ENCODE peak calls at places on chromosomes 13 and 19, in seven cellular contexts. B, X, C, N, J, L and A are unnamed samples.

GRCh38 chr19:2057484-2058469 is 6.7 kb upstream of the MKNK2 start:
- DNase-seq in B (peak), X (peak), C (no peak), N (no peak), J (no peak), L (no peak), A (no peak)

GRCh38 chr19:7386308-7386707 is 37.6 kb downstream of the ARHGEF18 start:
- DNase-seq in B (no peak), X (no peak), C (no peak), N (no peak), J (no peak), L (no peak), A (no peak)

GRCh38 chr13:48411281-48412099 is 1.4 kb downstream of the LPAR6 start:
- DNase-seq in B (no peak), X (no peak), C (no peak), N (no peak), J (no peak), L (no peak), A (no peak)

GRCh38 chr13:23695196-23695595 is 125.0 kb downstream of the TNFRSF19 start:
- DNase-seq in B (no peak), X (no peak), C (no peak), N (no peak), J (no peak), L (no peak), A (no peak)

GRCh38 chr19:45500918-45501729 is 2.9 kb downstream of the PPM1N start:
- DNase-seq in B (no peak), X (no peak), C (no peak), N (no peak), J (no peak), L (no peak), A (no peak)

GRCh38 chr19:56808717-56809392 is 31.7 kb downstream of the PEG3 start:
- DNase-seq in B (no peak), X (no peak), C (no peak), N (no peak), J (no peak), L (no peak), A (no peak)

GRCh38 chr13:25292301-25292700 is 5.0 kb upstream of the MTMR6 start:
- DNase-seq in B (no peak), X (no peak), C (peak), N (no peak), J (no peak), L (peak), A (peak)

GRCh38 chr19:6238643-6239281 is 41.0 kb downstream of the MLLT1 start:
- DNase-seq in B (peak), X (peak), C (no peak), N (no peak), J (no peak), L (peak), A (no peak)

GRCh38 chr13:96527497-96527896 is 437.6 kb downstream of the HS6ST3 start:
- DNase-seq in B (no peak), X (no peak), C (no peak), N (no peak), J (no peak), L (no peak), A (no peak)

GRCh38 chr19:38665950-38666661 is 18.7 kb downstream of the ACTN4 start:
- DNase-seq in B (peak), X (peak), C (no peak), N (no peak), J (no peak), L (peak), A (no peak)

GRCh38 chr19:7862413-7862951 is 11.7 kb downstream of the PRR36 start:
- DNase-seq in B (no peak), X (peak), C (no peak), N (no peak), J (no peak), L (peak), A (no peak)

GRCh38 chr13:95426631-95427030 is 125.4 kb upstream of the ABCC4 start:
- DNase-seq in B (no peak), X (no peak), C (no peak), N (no peak), J (no peak), L (no peak), A (no peak)

GRCh38 chr13:71865858-71866172 is 1.2 kb downstream of the DACH1 start:
- DNase-seq in B (peak), X (peak), C (no peak), N (no peak), J (no peak), L (no peak), A (no peak)

GRCh38 chr13:100506600-100507422 is 81.8 kb downstream of the GGACT start:
- DNase-seq in B (no peak), X (no peak), C (no peak), N (no peak), J (no peak), L (no peak), A (no peak)

GRCh38 chr19:36973021-36973843 is 57.1 kb downstream of the ZNF568 start:
- DNase-seq in B (peak), X (peak), C (peak), N (peak), J (peak), L (peak), A (peak)

GRCh38 chr13:100506154-100506553 is 82.4 kb downstream of the GGACT start:
- DNase-seq in B (no peak), X (no peak), C (no peak), N (no peak), J (no peak), L (no peak), A (no peak)

GRCh38 chr19:10501971-10502523 is 1.1 kb downstream of the KEAP1 start:
- DNase-seq in B (peak), X (peak), C (no peak), N (no peak), J (no peak), L (peak), A (no peak)

GRCh38 chr19:50555447-50556235 is 12.6 kb downstream of the LRRC4B start:
- DNase-seq in B (no peak), X (no peak), C (no peak), N (no peak), J (no peak), L (no peak), A (no peak)

GRCh38 chr19:54160948-54161347 is 1.4 kb upstream of the LENG1 start:
- DNase-seq in B (no peak), X (no peak), C (no peak), N (no peak), J (no peak), L (no peak), A (no peak)

GRCh38 chr13:31538067-31539042 is 201.0 kb upstream of the RXFP2 start:
- DNase-seq in B (no peak), X (no peak), C (no peak), N (no peak), J (peak), L (no peak), A (no peak)

GRCh38 chr19:8392017-8392591 is 1.9 kb downstream of the RAB11B start:
- DNase-seq in B (no peak), X (peak), C (no peak), N (no peak), J (no peak), L (peak), A (no peak)

GRCh38 chr13:42544246-42544915 is 29.6 kb upstream of the TNFSF11 start:
- DNase-seq in B (no peak), X (no peak), C (no peak), N (no peak), J (no peak), L (no peak), A (no peak)

GRCh38 chr13:21638319-21639282 is 32.3 kb upstream of the FGF9 start:
- DNase-seq in B (peak), X (no peak), C (no peak), N (no peak), J (no peak), L (no peak), A (no peak)

GRCh38 chr13:42412812-42413795 is 141.2 kb downstream of the AKAP11 start:
- DNase-seq in B (no peak), X (no peak), C (no peak), N (no peak), J (no peak), L (no peak), A (no peak)

GRCh38 chr19:58196911-58197616 is 14.2 kb downstream of the ZNF274 start:
- DNase-seq in B (no peak), X (no peak), C (no peak), N (no peak), J (no peak), L (no peak), A (no peak)

GRCh38 chr19:30374791-30375650 is 2.8 kb downstream of the ZNF536 start:
- DNase-seq in B (no peak), X (no peak), C (no peak), N (no peak), J (no peak), L (no peak), A (no peak)

GRCh38 chr13:99063952-99064351 is 86.1 kb upstream of the DOCK9 start:
- DNase-seq in B (no peak), X (no peak), C (no peak), N (no peak), J (no peak), L (no peak), A (no peak)

GRCh38 chr19:43560687-43561086 is 14.6 kb downstream of the XRCC1 start:
- DNase-seq in B (no peak), X (no peak), C (no peak), N (no peak), J (no peak), L (no peak), A (no peak)

GRCh38 chr13:20988909-20989735 is 72.3 kb downstream of the LATS2 start:
- DNase-seq in B (no peak), X (no peak), C (no peak), N (no peak), J (no peak), L (no peak), A (no peak)

GRCh38 chr19:40497214-40497613 is 30.4 kb downstream of the SPTBN4 start:
- DNase-seq in B (no peak), X (no peak), C (no peak), N (no peak), J (no peak), L (no peak), A (no peak)

DNA sequence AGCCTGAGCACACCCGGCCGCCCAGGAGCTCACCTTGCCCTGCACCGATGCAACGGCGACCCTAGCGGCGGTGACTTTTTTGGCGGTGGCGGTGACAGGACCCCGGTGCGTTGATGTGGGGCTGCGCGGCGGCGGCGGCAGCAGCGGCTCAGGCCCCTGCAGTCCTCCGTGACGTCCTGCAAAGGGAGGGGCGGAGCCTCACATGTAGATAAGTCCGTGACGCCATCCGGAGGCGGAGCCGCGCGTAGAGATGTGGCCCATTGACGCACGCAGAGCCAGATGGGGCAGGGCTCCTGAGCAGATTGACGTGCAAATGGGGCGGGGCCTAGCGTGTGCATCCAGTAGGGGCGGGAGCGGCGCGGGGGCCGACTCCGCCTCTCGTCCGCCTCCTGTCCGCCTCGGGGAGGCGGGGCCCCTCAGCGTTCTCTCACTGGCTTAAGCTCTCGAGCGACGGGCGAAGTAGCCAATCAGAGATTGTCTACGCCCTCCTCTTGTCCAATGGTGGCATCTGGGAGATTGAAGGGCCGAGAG is at the start of gene RAB3A:
- DNase-seq in B (peak), X (peak), C (peak), N (peak), J (peak), L (peak), A (peak)
- TF ChIP-seq CTCF in B (no peak), X (no peak), C (no peak), N (no peak), J (no peak), L (no peak), A (no peak)

DNA sequence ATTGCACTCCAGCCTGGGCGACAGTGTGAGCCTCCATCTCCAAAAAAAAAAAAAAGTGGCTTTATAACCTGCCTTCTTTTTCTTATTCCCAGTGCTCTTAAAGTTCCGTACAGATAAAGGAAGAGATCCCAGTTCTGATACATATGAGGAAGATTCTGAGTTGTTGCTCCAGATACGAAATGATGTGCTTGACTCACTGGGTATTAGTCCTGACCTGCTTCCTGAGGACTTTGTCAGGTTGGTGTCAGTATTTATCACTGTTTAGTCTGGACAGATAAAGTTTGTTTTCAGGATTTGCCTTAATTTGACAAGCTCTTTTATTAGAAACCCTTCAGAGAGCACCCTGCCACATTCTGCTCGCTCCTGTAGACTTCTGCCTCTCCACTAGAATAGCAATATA is 33.9 kb downstream of the BBC3 start:
- DNase-seq in B (no peak), X (no peak), C (no peak), N (no peak), J (no peak), L (no peak), A (no peak)
- H3K4me3 ChIP-seq in B (no peak), X (no peak), C (no peak), N (no peak), J (no peak), L (no peak), A (no peak)

GRCh38 chr19:3224346-3225325 is at the start of gene CELF5:
- DNase-seq in B (no peak), X (no peak), C (no peak), N (no peak), J (no peak), L (peak), A (no peak)
- TF ChIP-seq CTCF in B (peak), X (peak), C (no peak), N (peak), J (no peak), L (peak), A (no peak)

GRCh38 chr13:26926371-26926770 is 165.8 kb upstream of the GPR12 start:
- DNase-seq in B (no peak), X (no peak), C (no peak), N (no peak), J (no peak), L (no peak), A (no peak)

GRCh38 chr13:26927511-26927910 is 166.9 kb upstream of the GPR12 start:
- DNase-seq in B (no peak), X (no peak), C (no peak), N (no peak), J (no peak), L (no peak), A (no peak)

GRCh38 chr13:26934096-26934495 is 173.5 kb upstream of the GPR12 start:
- DNase-seq in B (no peak), X (no peak), C (no peak), N (no peak), J (no peak), L (no peak), A (peak)

GRCh38 chr13:26929971-26930730 is 169.6 kb upstream of the GPR12 start:
- DNase-seq in B (peak), X (peak), C (no peak), N (peak), J (peak), L (peak), A (peak)
- H3K4me3 ChIP-seq in B (no peak), X (no peak), C (no peak), N (peak), J (no peak), L (no peak), A (no peak)

GRCh38 chr13:52010890-52011689 is at the start of gene ATP7B:
- DNase-seq in B (no peak), X (peak), C (no peak), N (no peak), J (no peak), L (no peak), A (no peak)
- TF ChIP-seq CTCF in B (no peak), X (no peak), C (peak), N (peak), J (no peak), L (peak), A (no peak)

GRCh38 chr13:75870397-75870801 is 234.3 kb downstream of the LMO7 start:
- DNase-seq in B (no peak), X (no peak), C (no peak), N (no peak), J (no peak), L (no peak), A (no peak)
- H3K4me3 ChIP-seq in B (peak), X (peak), C (no peak), N (peak), J (peak), L (peak), A (no peak)

GRCh38 chr13:34941835-34942731 is at the start of gene NBEA:
- DNase-seq in B (peak), X (peak), C (peak), N (no peak), J (peak), L (peak), A (peak)
- TF ChIP-seq CTCF in B (peak), X (peak), C (no peak), N (no peak), J (peak), L (peak), A (no peak)